ENCODE peak calls at places on chromosomes 2 and 18, in ten cellular contexts. R is body of pancreas; O is foreskin keratinocyte; D is activated CD8-positive, alpha-beta memory T cell treated with anti-CD3 and anti-CD28 coated beads, Interleukin-2, amount 10 ng/mL, durations not matched to agents 7 days and 5 days; Z is T-helper 17 cell; L is activated CD4-positive, alpha-beta T cell treated with anti-CD3 and anti-CD28 coated beads for 36 hours; N is left lung; V is activated naive CD8-positive, alpha-beta T cell treated with anti-CD3 and anti-CD28 coated beads, Interleukin-2, amount 10 ng/mL, durations not matched to agents 7 days and 5 days; K is Panc1; H is activated T-cell treated with anti-CD3 and anti-CD28 coated beads, Interleukin-2, amount 50 U/mL, for 4 hours. F is an unnamed sample.

GRCh38 chr2:23523651-23524260 is 138.8 kb downstream of the KLHL29 start:
- ATAC-seq in L (no peak), K (no peak), V (no peak), H (no peak), N (peak), Z (no peak), O (peak), R (peak), D (no peak), F (no peak)

GRCh38 chr2:18491577-18491976 is 68.9 kb downstream of the RDH14 start:
- ATAC-seq in L (no peak), V (no peak), D (no peak), Z (no peak), O (no peak), H (no peak), N (no peak), R (no peak), K (no peak), F (no peak)

GRCh38 chr2:29072971-29073725 is 1.2 kb downstream of the PCARE start:
- ATAC-seq in D (no peak), R (no peak), V (no peak), H (no peak), Z (no peak), K (no peak), L (no peak), N (no peak), O (no peak), F (no peak)

GRCh38 chr2:62426005-62426912 is 79.7 kb downstream of the TMEM17 start:
- ATAC-seq in D (no peak), N (no peak), Z (no peak), O (no peak), R (no peak), H (no peak), K (no peak), V (no peak), L (no peak), F (no peak)

GRCh38 chr2:223051580-223052375 is at the start of gene KCNE4:
- ATAC-seq in L (no peak), Z (no peak), D (no peak), V (no peak), H (no peak), O (peak), R (peak), N (peak), K (peak), F (no peak)

GRCh38 chr18:79257480-79257879 is 138.2 kb upstream of the NFATC1 start:
- ATAC-seq in O (no peak), V (no peak), Z (no peak), N (no peak), D (no peak), H (no peak), R (no peak), L (no peak), K (no peak), F (no peak)

GRCh38 chr2:120005834-120006521 is 6.9 kb upstream of the EPB41L5 start:
- ATAC-seq in K (no peak), R (no peak), N (no peak), D (no peak), O (peak), V (no peak), Z (no peak), H (no peak), L (peak), F (peak)

GRCh38 chr2:127220807-127221527 is 868 bp upstream of the CYP27C1 start:
- ATAC-seq in V (no peak), K (peak), Z (no peak), H (no peak), D (peak), O (no peak), N (no peak), R (no peak), L (no peak), F (no peak)

GRCh38 chr2:573025-573424 is 104.2 kb downstream of the TMEM18 start:
- ATAC-seq in L (no peak), V (no peak), Z (no peak), K (no peak), D (no peak), O (no peak), R (no peak), H (no peak), N (no peak), F (no peak)

GRCh38 chr2:199922856-199923255 is 11.8 kb downstream of the C2orf69 start:
- ATAC-seq in H (no peak), R (no peak), Z (no peak), N (no peak), L (no peak), V (no peak), O (no peak), D (no peak), K (peak), F (no peak)

GRCh38 chr18:32036506-32037210 is 18.0 kb downstream of the RNF125 start:
- ATAC-seq in Z (no peak), O (no peak), K (no peak), R (no peak), H (peak), D (no peak), L (peak), V (no peak), N (no peak), F (peak)

GRCh38 chr18:66599190-66599589 is 4.7 kb downstream of the CDH19 start:
- ATAC-seq in O (no peak), N (no peak), H (no peak), V (no peak), Z (no peak), R (no peak), L (no peak), D (no peak), K (no peak), F (no peak)

GRCh38 chr2:8059794-8060193 is 622.1 kb upstream of the ID2 start:
- ATAC-seq in K (no peak), D (no peak), L (no peak), H (no peak), V (no peak), Z (no peak), O (no peak), R (no peak), N (no peak), F (no peak)

GRCh38 chr2:222806606-222807036 is 54.2 kb upstream of the ACSL3 start:
- ATAC-seq in H (no peak), R (peak), K (no peak), D (no peak), V (no peak), O (peak), L (no peak), N (no peak), Z (no peak), F (no peak)

GRCh38 chr2:143284087-143284675 is 155.0 kb downstream of the ARHGAP15 start:
- ATAC-seq in D (peak), Z (peak), V (peak), R (peak), H (peak), N (peak), O (peak), L (peak), K (no peak), F (peak)

GRCh38 chr18:6256521-6256920 is 158.2 kb downstream of the L3MBTL4 start:
- ATAC-seq in Z (no peak), N (peak), H (no peak), L (no peak), O (no peak), K (no peak), D (no peak), V (no peak), R (no peak), F (no peak)

GRCh38 chr2:233999182-233999581 is 51.3 kb upstream of the SPP2 start:
- ATAC-seq in N (no peak), D (no peak), R (no peak), V (no peak), H (no peak), O (no peak), L (no peak), Z (no peak), K (peak), F (no peak)

GRCh38 chr18:61847164-61847791 is 45.5 kb downstream of the RNF152 start:
- ATAC-seq in K (no peak), N (no peak), O (no peak), H (no peak), R (no peak), V (no peak), Z (no peak), L (no peak), D (no peak), F (no peak)

GRCh38 chr18:42413870-42414269 is 458.8 kb downstream of the PIK3C3 start:
- ATAC-seq in Z (no peak), V (no peak), K (no peak), D (no peak), H (no peak), O (no peak), R (no peak), N (peak), L (no peak), F (no peak)

GRCh38 chr18:74803769-74804168 is 206.1 kb downstream of the ZNF407 start:
- ATAC-seq in N (no peak), R (peak), H (no peak), D (no peak), K (no peak), Z (no peak), L (no peak), O (no peak), V (no peak), F (no peak)

GRCh38 chr2:85975581-85975980 is 86.8 kb upstream of the ST3GAL5 start:
- ATAC-seq in L (no peak), R (no peak), H (no peak), N (no peak), Z (no peak), V (no peak), O (no peak), D (no peak), K (no peak), F (no peak)

GRCh38 chr2:134392689-134393476 is 139.0 kb downstream of the MGAT5 start:
- ATAC-seq in K (no peak), O (no peak), H (no peak), D (no peak), Z (no peak), R (peak), V (no peak), N (peak), L (no peak), F (no peak)

GRCh38 chr2:144350151-144350802 is 169.6 kb downstream of the ZEB2 start:
- ATAC-seq in V (no peak), D (no peak), Z (no peak), L (peak), N (no peak), K (no peak), O (no peak), R (no peak), H (peak), F (no peak)

GRCh38 chr2:113858764-113859163 is 31.1 kb upstream of the ACTR3 start:
- ATAC-seq in K (peak), H (no peak), R (no peak), Z (no peak), V (no peak), N (peak), O (peak), L (no peak), D (no peak), F (no peak)

GRCh38 chr18:73245345-73245744 is 377.6 kb upstream of the NETO1 start:
- ATAC-seq in V (no peak), H (no peak), N (no peak), O (no peak), K (no peak), L (no peak), R (no peak), Z (no peak), D (no peak), F (no peak)

GRCh38 chr2:181738074-181738473 is 57.8 kb upstream of the NEUROD1 start:
- ATAC-seq in N (no peak), Z (no peak), H (no peak), K (peak), L (peak), D (no peak), V (no peak), O (peak), R (peak), F (no peak)

GRCh38 chr2:47503481-47504070 is 100.6 kb downstream of the MSH2 start:
- ATAC-seq in Z (no peak), O (no peak), D (no peak), N (no peak), R (no peak), K (no peak), V (no peak), H (no peak), L (no peak), F (peak)

GRCh38 chr18:55779461-55779710 is 191.4 kb upstream of the TCF4 start:
- ATAC-seq in R (no peak), N (peak), D (no peak), L (no peak), H (no peak), Z (no peak), V (no peak), O (peak), K (no peak), F (no peak)